ENCODE peak calls at places on chromosome 19, in nine cellular contexts. B, S, T, P, V, A, Z, Y and M are unnamed samples.

GRCh38 chr19:38644719-38645118 is 2.7 kb upstream of the ACTN4 start:
- DNase-seq in B (no peak), S (no peak), V (no peak), A (no peak), P (no peak), Z (no peak), T (peak), Y (no peak), M (no peak)

GRCh38 chr19:532578-533484 is 1.3 kb downstream of the CDC34 start:
- DNase-seq in P (peak), T (peak), V (peak), Z (peak), Y (peak), A (peak), B (no peak), S (peak), M (peak)

GRCh38 chr19:45597425-45598111 is 4.4 kb downstream of the GPR4 start:
- DNase-seq in B (no peak), Z (no peak), P (no peak), S (no peak), T (no peak), A (peak), V (no peak), Y (no peak), M (no peak)

GRCh38 chr19:2663920-2664571 is 38.4 kb downstream of the GNG7 start:
- DNase-seq in Z (no peak), Y (peak), S (no peak), T (no peak), P (no peak), A (peak), V (no peak), B (no peak), M (no peak)

GRCh38 chr19:41601771-41602170 is 25.1 kb downstream of the CEACAM4 start:
- DNase-seq in V (no peak), Y (no peak), S (no peak), A (no peak), B (no peak), P (no peak), T (no peak), Z (no peak), M (no peak)

GRCh38 chr19:36113895-36114762 is 546 bp downstream of the POLR2I start:
- DNase-seq in A (no peak), T (peak), P (no peak), S (peak), V (peak), Z (peak), B (no peak), Y (peak), M (peak)

GRCh38 chr19:55487884-55488687 is at the start of gene SSC5D:
- DNase-seq in T (no peak), P (no peak), A (peak), Y (peak), B (no peak), V (no peak), S (no peak), Z (peak), M (no peak)

GRCh38 chr19:4811328-4812131 is 20.0 kb downstream of the TICAM1 start:
- DNase-seq in P (no peak), Z (peak), Y (peak), V (peak), T (peak), A (peak), B (peak), S (peak), M (peak)

GRCh38 chr19:7927605-7928333 is 1.8 kb upstream of the CTXN1 start:
- DNase-seq in Y (no peak), T (no peak), S (no peak), Z (no peak), B (no peak), A (peak), P (no peak), V (no peak), M (no peak)

GRCh38 chr19:6712692-6713670 is 7.5 kb downstream of the C3 start:
- DNase-seq in T (no peak), B (no peak), Z (no peak), S (no peak), V (no peak), A (no peak), P (no peak), Y (no peak), M (no peak)